ENCODE peak calls at places on chromosomes 12 and 14, in five cellular contexts. F, K, H, Y and X are unnamed samples.

GRCh38 chr14:93115069-93115919 is 431 bp downstream of the ITPK1 start:
- DNase-seq in F (peak), K (peak), H (peak), Y (peak), X (peak)

GRCh38 chr14:54169254-54169924 is 212.8 kb upstream of the BMP4 start:
- DNase-seq in F (no peak), K (no peak), H (no peak), Y (no peak), X (no peak)

GRCh38 chr14:94157195-94157594 is 16.9 kb upstream of the PPP4R4 start:
- DNase-seq in F (no peak), K (no peak), H (no peak), Y (no peak), X (no peak)

GRCh38 chr14:99393059-99393655 is 87.5 kb downstream of the SETD3 start:
- DNase-seq in F (peak), K (no peak), H (peak), Y (peak), X (peak)

GRCh38 chr12:115774148-115774905 is 503.2 kb downstream of the MED13L start:
- DNase-seq in F (no peak), K (no peak), H (no peak), Y (no peak), X (no peak)

GRCh38 chr12:27013606-27014084 is 539 bp downstream of the TM7SF3 start:
- DNase-seq in F (no peak), K (no peak), H (no peak), Y (peak), X (no peak)

GRCh38 chr12:121005346-121005815 is 10.9 kb downstream of the C12orf43 start:
- DNase-seq in F (peak), K (no peak), H (peak), Y (peak), X (no peak)

GRCh38 chr14:94161087-94161486 is 13.0 kb upstream of the PPP4R4 start:
- DNase-seq in F (no peak), K (no peak), H (no peak), Y (no peak), X (no peak)

GRCh38 chr12:48903982-48904411 is 21.3 kb downstream of the FKBP11 start:
- DNase-seq in F (peak), K (peak), H (peak), Y (peak), X (peak)

GRCh38 chr12:27906658-27907473 is 65.7 kb downstream of the PTHLH start:
- DNase-seq in F (no peak), K (no peak), H (no peak), Y (peak), X (no peak)

GRCh38 chr14:58060077-58060476 is 91.9 kb downstream of the ARMH4 start:
- DNase-seq in F (no peak), K (no peak), H (no peak), Y (no peak), X (no peak)

GRCh38 chr12:61993734-61994345 is 266.4 kb upstream of the USP15 start:
- DNase-seq in F (no peak), K (no peak), H (peak), Y (peak), X (peak)

GRCh38 chr14:34301107-34301734 is 160.8 kb downstream of the SPTSSA start:
- DNase-seq in F (peak), K (peak), H (peak), Y (peak), X (no peak)

GRCh38 chr14:50395448-50395847 is 1.2 kb downstream of the CDKL1 start:
- DNase-seq in F (no peak), K (no peak), H (no peak), Y (peak), X (no peak)

GRCh38 chr14:61588419-61588901 is 106.9 kb upstream of the HIF1A start:
- DNase-seq in F (no peak), K (no peak), H (no peak), Y (no peak), X (no peak)

GRCh38 chr12:72632286-72632685 is 360.1 kb downstream of the TRHDE start:
- DNase-seq in F (no peak), K (no peak), H (no peak), Y (no peak), X (no peak)

GRCh38 chr12:700061-700460 is 36.8 kb upstream of the NINJ2 start:
- DNase-seq in F (no peak), K (no peak), H (peak), Y (no peak), X (no peak)

GRCh38 chr12:65278576-65279386 is at the start of gene MSRB3:
- DNase-seq in F (peak), K (no peak), H (peak), Y (peak), X (peak)

GRCh38 chr12:128789356-128789929 is 34.3 kb downstream of the SLC15A4 start:
- DNase-seq in F (no peak), K (no peak), H (no peak), Y (no peak), X (no peak)

GRCh38 chr14:31263485-31264133 is 56.0 kb upstream of the HECTD1 start:
- DNase-seq in F (no peak), K (no peak), H (peak), Y (no peak), X (no peak)

GRCh38 chr12:121456551-121456950 is 56.6 kb downstream of the RNF34 start:
- DNase-seq in F (no peak), K (no peak), H (no peak), Y (no peak), X (no peak)

GRCh38 chr14:90658541-90658967 is 157.7 kb downstream of the TTC7B start:
- DNase-seq in F (no peak), K (no peak), H (no peak), Y (peak), X (peak)

GRCh38 chr12:11446372-11446771 is 51.0 kb upstream of the PRB2 start:
- DNase-seq in F (no peak), K (no peak), H (no peak), Y (no peak), X (no peak)

GRCh38 chr14:51188566-51189185 is 51.4 kb upstream of the TMX1 start:
- DNase-seq in F (no peak), K (no peak), H (no peak), Y (no peak), X (no peak)

GRCh38 chr14:22432348-22432976 is 156.6 kb downstream of the DAD1 start:
- DNase-seq in F (no peak), K (no peak), H (no peak), Y (peak), X (no peak)

GRCh38 chr14:58272589-58273372 is 25.6 kb upstream of the ARID4A start:
- DNase-seq in F (no peak), K (no peak), H (peak), Y (peak), X (peak)

GRCh38 chr14:32449640-32450039 is 120.5 kb downstream of the AKAP6 start:
- DNase-seq in F (no peak), K (no peak), H (no peak), Y (no peak), X (no peak)

GRCh38 chr12:6570264-6570887 is 2.3 kb upstream of the NOP2 start:
- DNase-seq in F (peak), K (no peak), H (peak), Y (peak), X (no peak)

GRCh38 chr14:23146423-23146910 is 27.4 kb upstream of the CEBPE start:
- DNase-seq in F (no peak), K (no peak), H (no peak), Y (peak), X (no peak)

GRCh38 chr12:124172646-124173045 is 122.2 kb upstream of the RFLNA start:
- DNase-seq in F (no peak), K (no peak), H (no peak), Y (no peak), X (no peak)
- TF ChIP-seq GABPA in F (no peak), K (no peak), H (no peak), Y (no peak), X (no peak)

GRCh38 chr14:70955543-70956480 is 48.6 kb downstream of the PCNX1 start:
- DNase-seq in F (peak), K (no peak), H (peak), Y (peak), X (no peak)
- TF ChIP-seq GABPA in F (no peak), K (no peak), H (no peak), Y (no peak), X (no peak)

GRCh38 chr12:50059440-50060119 is 2.2 kb downstream of the ASIC1 start:
- DNase-seq in F (no peak), K (no peak), H (no peak), Y (no peak), X (peak)
- TF ChIP-seq GABPA in F (no peak), K (no peak), H (no peak), Y (no peak), X (no peak)

DNA sequence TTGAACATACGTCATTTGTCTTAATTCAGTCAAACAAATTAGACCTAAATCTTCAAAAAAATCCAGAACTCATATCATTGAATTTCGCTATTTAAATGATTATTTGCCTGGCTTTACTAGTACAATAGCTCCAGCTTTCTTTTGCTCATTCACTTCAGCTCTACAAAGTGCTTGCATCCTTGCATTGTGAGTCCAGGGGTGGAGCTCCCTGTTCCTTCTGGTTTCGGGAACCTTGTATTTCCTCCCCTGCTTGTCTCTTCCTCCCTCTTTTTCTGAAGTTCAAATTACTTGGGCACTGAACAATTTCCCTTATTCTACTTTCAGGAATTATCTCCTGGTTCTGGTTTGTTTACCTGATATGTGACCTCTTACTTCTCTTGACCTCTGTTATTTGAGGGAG is 58.1 kb upstream of the KITLG start:
- DNase-seq in F (no peak), K (no peak), H (no peak), Y (no peak), X (no peak)
- TF ChIP-seq GABPA in F (no peak), K (no peak), H (no peak), Y (no peak), X (no peak)

GRCh38 chr12:130538343-130539095 is 177.6 kb downstream of the RIMBP2 start:
- DNase-seq in F (no peak), K (no peak), H (no peak), Y (no peak), X (no peak)
- TF ChIP-seq GABPA in F (no peak), K (no peak), H (no peak), Y (no peak), X (no peak)

DNA sequence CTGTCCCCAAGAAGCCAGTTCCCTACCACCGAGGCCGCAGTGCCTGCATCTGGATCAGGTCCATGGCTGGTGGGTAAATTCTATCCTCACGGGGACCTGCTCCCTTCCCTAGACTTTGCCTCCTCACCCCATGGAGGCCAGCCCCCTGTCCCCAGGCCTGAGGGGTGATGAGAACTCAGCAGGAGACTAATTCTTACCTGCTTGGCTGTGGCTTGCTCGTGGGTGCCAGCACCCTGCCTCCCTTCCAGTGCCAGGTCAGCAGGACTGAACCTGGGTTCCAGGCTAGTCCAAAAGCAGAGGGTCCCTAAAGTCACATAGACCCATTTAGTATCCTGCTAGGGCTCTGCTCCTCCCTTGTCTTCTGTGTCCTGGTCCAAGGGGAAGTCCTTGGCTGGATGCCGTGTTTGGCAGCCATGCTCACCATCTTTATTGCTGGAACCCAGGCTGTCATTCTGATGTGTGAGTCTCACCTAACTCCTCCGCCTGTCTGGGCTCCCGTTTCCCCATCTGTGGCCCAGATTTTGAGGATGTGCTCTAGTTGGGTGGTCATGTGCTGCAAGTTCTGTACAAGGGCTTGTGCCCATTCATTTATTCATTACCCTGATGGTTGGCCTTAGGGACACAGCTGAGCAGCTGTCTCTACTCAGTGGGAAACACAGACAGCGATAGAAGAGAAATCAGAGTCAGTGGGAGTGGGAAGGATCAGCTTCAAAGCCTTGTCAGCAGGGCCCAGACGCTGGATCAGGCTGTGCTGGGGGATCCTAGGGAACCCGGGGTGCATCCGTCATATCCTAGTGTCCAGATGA is 949 bp downstream of the PLBD2 start:
- DNase-seq in F (no peak), K (no peak), H (no peak), Y (no peak), X (no peak)
- TF ChIP-seq GABPA in F (no peak), K (no peak), H (no peak), Y (no peak), X (no peak)

GRCh38 chr12:53098354-53098981 is 1.0 kb downstream of the IGFBP6 start:
- DNase-seq in F (no peak), K (no peak), H (no peak), Y (peak), X (no peak)

GRCh38 chr12:53096089-53096741 is 1.3 kb upstream of the IGFBP6 start:
- DNase-seq in F (no peak), K (no peak), H (no peak), Y (no peak), X (no peak)

GRCh38 chr12:53096761-53097160 is 706 bp upstream of the IGFBP6 start:
- DNase-seq in F (no peak), K (no peak), H (no peak), Y (no peak), X (no peak)

GRCh38 chr12:53097564-53098353 is at the start of gene IGFBP6:
- DNase-seq in F (peak), K (no peak), H (no peak), Y (peak), X (peak)

GRCh38 chr12:53097207-53097563 is 282 bp upstream of the IGFBP6 start:
- DNase-seq in F (peak), K (no peak), H (no peak), Y (no peak), X (no peak)
- TF ChIP-seq GABPA in F (no peak), K (no peak), H (no peak), Y (no peak), X (no peak)